ENCODE peak calls at places on chromosomes 2 and 18, in six cellular contexts. I is right lobe of liver, F is glutamatergic neuron, D is GM10248, B is endothelial cell, U is progenitor cell of endocrine pancreas. Q is an unnamed sample.

GRCh38 chr2:62284980-62285379 is 89.1 kb downstream of the B3GNT2 start:
- DNase-seq in D (no peak), F (no peak), I (no peak), U (no peak), B (no peak), Q (no peak)

GRCh38 chr2:222799262-222799918 is 61.4 kb upstream of the ACSL3 start:
- DNase-seq in F (no peak), D (no peak), I (no peak), U (no peak), B (no peak), Q (no peak)

GRCh38 chr2:212228651-212229253 is 309.9 kb downstream of the ERBB4 start:
- DNase-seq in U (no peak), D (no peak), I (no peak), F (no peak), B (no peak), Q (peak)

GRCh38 chr2:157182834-157183396 is 74.6 kb upstream of the GALNT5 start:
- DNase-seq in I (no peak), F (no peak), B (no peak), U (no peak), D (no peak), Q (peak)

GRCh38 chr2:241547781-241548450 is 10.6 kb upstream of the BOK start:
- DNase-seq in D (no peak), B (no peak), I (no peak), U (no peak), F (no peak), Q (no peak)

GRCh38 chr2:204900487-204900886 is 355.2 kb downstream of the PARD3B start:
- DNase-seq in U (no peak), I (no peak), B (no peak), F (no peak), D (no peak), Q (no peak)

GRCh38 chr2:133886735-133887675 is 318.7 kb upstream of the NCKAP5 start:
- DNase-seq in U (peak), I (peak), D (peak), F (peak), B (peak), Q (peak)

GRCh38 chr2:101630224-101630949 is 67.1 kb upstream of the MAP4K4 start:
- DNase-seq in D (no peak), U (no peak), B (no peak), F (no peak), I (peak), Q (peak)

GRCh38 chr18:76530846-76531245 is 35.8 kb upstream of the ZNF516 start:
- DNase-seq in B (no peak), I (no peak), D (no peak), U (no peak), F (no peak), Q (no peak)

GRCh38 chr2:63861220-63861822 is 19.6 kb downstream of the UGP2 start:
- DNase-seq in I (no peak), F (peak), B (peak), D (peak), U (no peak), Q (peak)

GRCh38 chr2:124281556-124281955 is 256.5 kb downstream of the CNTNAP5 start:
- DNase-seq in F (no peak), I (no peak), D (no peak), B (no peak), U (no peak), Q (no peak)

GRCh38 chr18:47150824-47151366 is 595 bp upstream of the HDHD2 start:
- DNase-seq in I (peak), F (no peak), U (no peak), B (peak), D (no peak), Q (peak)

GRCh38 chr2:233544079-233544690 is 22.4 kb downstream of the USP40 start:
- DNase-seq in I (no peak), U (no peak), B (no peak), D (no peak), F (no peak), Q (no peak)
- TF ChIP-seq CTCF in I (no peak), U (no peak), B (no peak), D (no peak), F (no peak), Q (no peak)

GRCh38 chr2:75560022-75560767 is 544 bp downstream of the EVA1A start:
- DNase-seq in B (peak), U (peak), I (peak), D (peak), F (no peak), Q (peak)
- TF ChIP-seq CTCF in B (no peak), U (peak), I (peak), D (peak), F (no peak), Q (peak)

GRCh38 chr2:96154506-96155380 is 9.5 kb upstream of the DUSP2 start:
- DNase-seq in U (no peak), F (no peak), I (peak), D (no peak), B (no peak), Q (no peak)
- TF ChIP-seq CTCF in U (no peak), F (no peak), I (no peak), D (no peak), B (no peak), Q (no peak)

DNA sequence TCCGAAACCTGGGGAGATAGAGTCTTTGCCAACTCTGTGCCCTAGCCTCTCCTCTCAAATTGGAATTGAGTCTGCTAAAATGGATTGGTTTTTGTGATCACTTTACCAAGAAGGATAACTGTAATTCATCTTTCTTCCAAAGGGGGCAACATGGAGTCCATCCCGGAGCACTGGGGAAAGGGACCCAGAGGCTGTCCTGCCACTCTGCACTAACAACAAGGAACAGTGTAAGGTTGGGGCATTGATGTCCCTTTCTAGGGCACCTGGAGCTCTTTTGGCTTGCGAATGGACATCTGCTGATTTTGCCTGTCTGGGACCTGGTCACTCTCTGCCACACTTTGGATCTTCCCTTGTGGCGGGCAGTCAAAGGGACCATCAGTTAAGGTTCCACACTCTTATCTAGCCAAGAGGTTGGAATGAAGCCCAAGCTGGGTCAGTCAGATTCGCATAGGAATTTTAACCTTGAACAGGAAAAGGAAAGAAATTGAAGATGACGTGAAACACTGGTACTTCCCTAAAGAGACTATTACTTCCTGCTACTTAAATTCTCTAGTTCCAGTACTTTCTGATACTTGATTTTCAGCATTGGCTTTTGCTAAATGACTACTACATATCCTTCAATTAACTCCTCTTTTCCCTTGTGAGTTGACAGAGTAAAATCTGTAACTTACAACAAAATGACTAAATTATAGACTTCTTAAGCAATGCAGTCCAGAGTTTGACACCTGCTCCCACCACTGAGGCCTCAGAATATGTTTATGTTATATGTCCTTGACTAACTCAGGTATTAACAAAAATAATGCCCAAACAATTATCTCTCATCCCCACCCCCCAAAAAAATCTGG is 64.7 kb upstream of the KLF7 start:
- DNase-seq in D (no peak), B (peak), U (no peak), I (no peak), F (no peak), Q (peak)
- TF ChIP-seq CTCF in D (peak), B (peak), U (peak), I (peak), F (peak), Q (peak)

GRCh38 chr2:218399391-218400166 is at the start of gene CTDSP1:
- DNase-seq in D (peak), B (peak), U (peak), F (peak), I (peak), Q (peak)
- TF ChIP-seq CTCF in D (peak), B (no peak), U (peak), F (no peak), I (peak), Q (no peak)

GRCh38 chr2:162317910-162318279 is 589 bp downstream of the IFIH1 start:
- DNase-seq in B (peak), D (no peak), U (no peak), F (no peak), I (peak), Q (peak)

GRCh38 chr2:162316590-162316989 is 1.9 kb downstream of the IFIH1 start:
- DNase-seq in D (no peak), I (no peak), B (no peak), F (no peak), U (no peak), Q (no peak)

GRCh38 chr2:162317058-162317742 is 1.3 kb downstream of the IFIH1 start:
- DNase-seq in F (no peak), U (no peak), I (no peak), D (no peak), B (no peak), Q (no peak)

GRCh38 chr2:162312853-162313252 is 5.6 kb downstream of the IFIH1 start:
- DNase-seq in I (no peak), D (no peak), U (no peak), B (no peak), F (no peak), Q (no peak)

GRCh38 chr2:162318280-162319222 is at the start of gene IFIH1:
- DNase-seq in I (peak), U (peak), D (peak), F (no peak), B (peak), Q (peak)
- TF ChIP-seq CTCF in I (peak), U (peak), D (peak), F (no peak), B (no peak), Q (peak)

GRCh38 chr2:218292700-218293014 is 354 bp upstream of the TMBIM1 start:
- DNase-seq in U (no peak), F (no peak), I (no peak), D (no peak), B (no peak), Q (no peak)
- TF ChIP-seq CTCF in U (peak), F (peak), I (peak), D (no peak), B (peak), Q (no peak)

GRCh38 chr18:67846422-67847098 is 330.0 kb upstream of the DSEL start:
- DNase-seq in F (no peak), U (no peak), I (no peak), B (no peak), D (no peak), Q (no peak)

DNA sequence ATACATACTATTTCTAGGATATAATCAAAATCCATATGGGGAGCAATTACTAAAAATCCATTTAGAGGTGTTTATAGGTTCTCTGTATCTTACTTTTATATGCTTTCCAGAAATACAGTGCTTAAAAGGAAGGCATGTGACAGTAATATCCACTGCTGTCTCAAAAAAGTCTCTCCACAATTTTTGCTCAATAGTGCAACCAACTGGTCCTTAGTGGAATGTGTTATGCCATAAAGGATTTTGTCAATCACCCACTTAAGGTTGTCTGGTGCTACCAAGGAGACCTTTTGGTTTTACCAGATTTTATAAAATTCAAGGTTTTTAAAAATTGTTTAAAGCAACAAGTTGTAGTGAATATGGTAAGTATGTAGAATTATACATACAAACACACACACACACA is 328.5 kb upstream of the DSEL start:
- DNase-seq in D (no peak), I (no peak), B (no peak), F (no peak), U (no peak), Q (peak)
- TF ChIP-seq CTCF in D (no peak), I (peak), B (no peak), F (no peak), U (no peak), Q (peak)

Q was measured in MCF 10A.